ENCODE peak calls at places on chromosomes 4 and X, in four cellular contexts. R is GM12865, A is fibroblast of pulmonary artery, L is body of pancreas. B is an unnamed sample.

GRCh38 chrX:10450229-10450958 is 170.0 kb downstream of the MID1 start:
- DNase-seq in R (no peak), A (peak; percentile 81), L (no peak), B (peak; percentile 59)

GRCh38 chr4:145480257-145480656 is 1.4 kb upstream of the SMAD1 start:
- DNase-seq in R (peak; percentile 48), A (no peak), L (no peak), B (no peak)

GRCh38 chrX:13028871-13029336 is 15.5 kb downstream of the FAM9C start:
- DNase-seq in R (no peak), A (no peak), L (no peak), B (no peak)

GRCh38 chr4:168731006-168731636 is 234.3 kb downstream of the PALLD start:
- DNase-seq in R (no peak), A (peak; percentile 58), L (no peak), B (peak; percentile 37)

GRCh38 chr4:112170451-112170993 is 25.3 kb downstream of the FAM241A start:
- DNase-seq in R (no peak), A (peak; percentile 88), L (no peak), B (peak; percentile 80)

GRCh38 chrX:107610667-107611066 is 17.6 kb upstream of the PRPS1 start:
- DNase-seq in R (no peak), A (no peak), L (no peak), B (no peak)

GRCh38 chr4:40563401-40563800 is 66.3 kb downstream of the RBM47 start:
- DNase-seq in R (no peak), A (no peak), L (no peak), B (no peak)

GRCh38 chr4:187302456-187302855 is 578.8 kb upstream of the FAT1 start:
- DNase-seq in R (no peak), A (peak; percentile 57), L (no peak), B (peak; percentile 46)

GRCh38 chr4:4968161-4968757 is 51.0 kb downstream of the CYTL1 start:
- DNase-seq in R (no peak), A (no peak), L (no peak), B (no peak)

GRCh38 chr4:185210102-185210981 is 944 bp downstream of the SNX25 start:
- DNase-seq in R (peak; percentile 70), A (peak; percentile 66), L (peak; percentile 58), B (no peak)

GRCh38 chr4:30868257-30868656 is 148.1 kb downstream of the PCDH7 start:
- DNase-seq in R (no peak), A (no peak), L (no peak), B (no peak)

GRCh38 chr4:1057403-1057745 is 45.9 kb downstream of the FGFRL1 start:
- DNase-seq in R (no peak), A (no peak), L (no peak), B (no peak)

GRCh38 chr4:140012688-140013087 is 141.3 kb downstream of the MAML3 start:
- DNase-seq in R (peak; percentile 23), A (peak; percentile 82), L (peak; percentile 77), B (peak; percentile 51)

GRCh38 chrX:44975666-44976263 is 102.8 kb downstream of the KDM6A start:
- DNase-seq in R (peak; percentile 9), A (no peak), L (no peak), B (no peak)

GRCh38 chrX:7027071-7027470 is 120.4 kb upstream of the STS start:
- DNase-seq in R (no peak), A (no peak), L (peak; percentile 60), B (no peak)

GRCh38 chr4:28225005-28225404 is 1364.4 kb downstream of the STIM2 start:
- DNase-seq in R (no peak), A (peak; percentile 65), L (no peak), B (peak; percentile 14)

GRCh38 chr4:58301384-58301783 is 1191.2 kb upstream of the IGFBP7 start:
- DNase-seq in R (no peak), A (peak; percentile 77), L (no peak), B (no peak)

GRCh38 chr4:180665481-180665880 is 1577.7 kb upstream of the TENM3 start:
- DNase-seq in R (no peak), A (no peak), L (no peak), B (no peak)

GRCh38 chr4:54001558-54002365 is 62.6 kb downstream of the CHIC2 start:
- DNase-seq in R (no peak), A (no peak), L (no peak), B (no peak)

GRCh38 chr4:53992785-53993184 is 71.6 kb downstream of the CHIC2 start:
- DNase-seq in R (no peak), A (no peak), L (no peak), B (no peak)

GRCh38 chr4:53994382-53994781 is 70.0 kb downstream of the CHIC2 start:
- DNase-seq in R (no peak), A (no peak), L (no peak), B (no peak)

DNA sequence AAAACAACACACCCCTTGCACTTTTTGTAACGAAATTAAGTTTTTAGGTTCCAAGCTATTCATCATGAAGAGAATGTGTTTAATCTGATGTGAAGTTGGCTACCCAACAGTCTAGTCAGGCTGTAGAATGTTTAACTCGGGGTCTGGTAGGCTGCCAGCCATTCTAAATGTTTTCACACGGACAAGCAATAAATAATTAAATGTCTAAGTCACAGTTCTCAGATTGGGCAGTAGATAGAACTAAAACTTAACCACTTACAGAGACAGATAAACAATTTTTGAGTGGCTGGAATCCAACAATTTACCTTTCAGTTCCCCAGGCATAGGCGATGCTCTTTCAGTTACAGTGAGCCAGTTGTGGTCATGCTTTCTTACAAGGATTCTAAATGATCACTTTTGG is 66.5 kb downstream of the CHIC2 start:
- DNase-seq in R (no peak), A (no peak), L (peak; percentile 53), B (no peak)
- H3K4me3 ChIP-seq in R (no peak overlapping the region), A (no peak overlapping the region), L (no peak overlapping the region), B (no peak overlapping the region)

DNA sequence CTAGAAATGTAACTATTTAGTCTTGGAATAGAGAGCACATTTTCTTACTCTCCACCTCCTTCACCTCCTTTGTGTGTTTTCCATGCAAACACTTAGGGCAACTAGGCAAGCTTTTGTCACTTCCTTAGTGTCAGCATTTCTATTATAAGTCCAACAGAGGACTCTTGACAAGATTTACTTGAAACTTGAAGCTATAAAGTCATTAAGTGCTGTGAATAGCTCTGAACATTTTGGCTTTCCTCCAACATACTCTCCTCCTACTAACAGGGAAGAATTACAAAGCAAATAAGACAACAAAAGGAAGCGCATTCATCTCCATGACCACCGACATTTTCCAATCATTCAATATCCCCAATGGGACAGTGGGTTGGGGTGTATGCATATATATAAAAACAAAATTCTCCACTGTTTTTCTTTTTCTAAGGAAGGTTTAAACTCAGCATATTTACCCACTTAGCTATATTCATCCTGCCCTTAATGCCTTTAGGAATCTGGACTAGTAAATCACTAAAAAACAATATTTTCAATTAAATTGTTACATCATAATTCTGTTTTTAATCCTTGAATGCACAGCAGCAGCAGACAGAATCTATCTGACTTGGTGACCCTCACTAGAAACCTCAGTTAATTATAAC is 264.6 kb downstream of the SNCA start:
- DNase-seq in R (no peak), A (peak; percentile 25), L (no peak), B (no peak)
- H3K4me3 ChIP-seq in R (no peak overlapping the region), A (no peak overlapping the region), L (no peak overlapping the region), B (no peak overlapping the region)

DNA sequence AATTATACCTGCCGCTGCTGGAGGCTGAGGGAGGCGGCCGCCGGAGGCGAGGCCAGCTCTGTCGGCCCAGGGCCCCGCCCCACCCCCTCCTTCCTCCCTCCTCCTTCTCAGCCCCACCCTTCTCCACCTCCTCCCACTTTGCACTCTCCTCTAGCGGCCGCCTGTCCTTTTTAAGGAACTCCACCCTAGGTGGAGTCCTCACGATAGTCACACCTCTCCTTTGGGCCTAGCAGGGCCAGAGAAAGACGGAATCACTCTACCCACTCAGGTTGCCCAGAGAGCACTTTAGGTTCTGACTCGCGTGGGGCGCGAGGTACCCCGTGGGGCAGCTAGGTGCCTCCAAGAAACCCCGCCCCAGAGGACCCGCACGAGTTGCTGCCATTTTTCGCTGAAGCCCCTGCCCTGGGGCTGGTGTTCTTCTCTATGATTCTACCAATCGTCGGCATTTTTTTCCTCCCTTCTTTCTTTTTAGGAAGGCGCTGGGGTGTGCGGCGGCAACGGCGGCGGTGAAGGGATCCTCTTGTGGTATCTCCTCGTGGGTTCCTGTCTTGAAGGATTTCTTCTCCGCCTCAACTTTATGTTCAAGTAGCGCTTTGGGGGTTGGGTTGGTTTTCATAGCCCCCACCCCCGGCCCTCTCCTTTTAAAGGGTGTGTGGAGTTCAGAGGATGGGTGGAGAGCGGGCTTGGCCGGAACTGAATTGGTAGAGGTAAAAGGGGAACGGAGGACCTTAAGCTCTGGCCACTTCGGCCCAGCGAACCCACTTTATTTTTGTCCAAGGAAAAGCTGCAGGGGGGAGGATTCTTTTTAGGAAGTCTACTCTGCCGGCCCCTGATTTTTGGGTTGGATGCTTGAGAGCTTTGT is at the start of gene KLF8:
- DNase-seq in R (peak; percentile 78), A (no peak), L (peak; percentile 44), B (no peak)
- H3K4me3 ChIP-seq in R (peak within 1 kb of the TSS; percentile 79), A (no peak within 1 kb of the TSS), L (peak within 1 kb of the TSS; percentile 31), B (peak within 1 kb of the TSS; percentile 24)

GRCh38 chrX:2325076-2325784 is 175.5 kb downstream of the DHRSX start:
- DNase-seq in R (peak; percentile 90), A (peak; percentile 59), L (peak; percentile 91), B (peak; percentile 70)
- H3K4me3 ChIP-seq in R (peak overlapping the region; percentile 36), A (peak overlapping the region; percentile 27), L (no peak overlapping the region), B (peak overlapping the region; percentile 36)

DNA sequence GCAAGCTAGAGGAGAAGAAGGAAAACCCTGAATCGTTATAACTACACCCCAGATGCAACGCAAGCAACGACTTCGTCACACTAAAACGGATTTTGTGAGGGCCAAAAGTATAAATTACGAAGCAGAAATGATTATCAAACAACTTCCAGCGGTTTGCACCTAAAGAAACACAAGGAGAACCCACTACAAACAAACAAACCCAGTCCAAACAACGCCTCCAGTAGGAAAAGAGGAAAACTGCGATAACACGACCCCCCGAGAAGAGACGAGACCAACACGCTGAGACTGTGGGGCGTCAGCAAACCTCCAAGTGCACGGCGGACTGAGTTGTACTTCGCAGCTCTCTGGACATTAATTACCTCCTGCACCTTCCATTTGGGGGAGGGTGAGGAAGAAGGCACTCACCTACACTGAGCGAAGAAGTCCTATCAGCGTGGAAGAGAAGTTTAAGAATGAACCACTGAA is at the start of gene MAB21L2:
- DNase-seq in R (no peak), A (peak; percentile 20), L (no peak), B (no peak)
- H3K4me3 ChIP-seq in R (no peak within 1 kb of the TSS), A (peak within 1 kb of the TSS; percentile 58), L (no peak within 1 kb of the TSS), B (peak within 1 kb of the TSS; percentile 54)

DNA sequence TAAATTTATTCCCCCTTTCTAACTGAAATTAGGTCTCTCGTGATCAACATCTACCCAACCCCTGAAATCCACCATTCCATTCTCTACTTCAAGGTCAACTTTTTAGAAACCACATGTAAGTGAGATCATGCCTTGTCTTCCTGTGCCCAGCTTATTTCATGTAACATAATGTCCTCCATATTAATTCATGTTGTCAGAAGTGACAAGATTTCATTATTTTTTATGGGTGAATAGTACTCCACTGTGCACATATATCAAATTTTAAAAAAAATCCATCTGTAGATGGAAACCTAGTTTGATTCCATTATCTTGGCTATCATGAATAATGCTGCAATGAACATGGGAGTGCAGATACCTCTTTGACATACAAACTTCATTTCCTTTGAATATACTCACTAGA is 1.5 kb downstream of the PPID start:
- DNase-seq in R (no peak), A (no peak), L (no peak), B (no peak)
- H3K4me3 ChIP-seq in R (peak overlapping the region; percentile 90), A (no peak overlapping the region), L (no peak overlapping the region), B (no peak overlapping the region)

GRCh38 chrX:71117358-71117757 is 1.0 kb upstream of the MED12 start:
- DNase-seq in R (no peak), A (no peak), L (no peak), B (no peak)
- H3K4me3 ChIP-seq in R (no peak overlapping the region), A (no peak overlapping the region), L (no peak overlapping the region), B (no peak overlapping the region)

B was measured in AG09309.